ENCODE peak calls at places on chromosomes 12 and 14, in nine cellular contexts. O, T, E, F, A, B, L, C and I are unnamed samples. For H3K4me1, the result is how much of the 10 kb centered on the place peaks cover.

GRCh38 chr14:64536488-64537245 is 3.9 kb upstream of the HSPA2 start:
- DNase-seq in O (no peak), T (no peak), E (no peak), F (no peak), A (peak), B (no peak), L (no peak), C (no peak), I (no peak)

GRCh38 chr12:59149995-59150642 is 229.8 kb upstream of the LRIG3 start:
- DNase-seq in O (peak), T (peak), E (no peak), F (peak), A (peak), B (no peak), L (no peak), C (no peak), I (peak)

GRCh38 chr12:89889051-89889450 is 180.4 kb upstream of the ATP2B1 start:
- DNase-seq in O (no peak), T (peak), E (no peak), F (no peak), A (peak), B (no peak), L (no peak), C (no peak), I (no peak)

GRCh38 chr12:104748790-104749189 is 209.3 kb downstream of the SLC41A2 start:
- DNase-seq in O (no peak), T (no peak), E (no peak), F (no peak), A (no peak), B (no peak), L (no peak), C (no peak), I (no peak)

GRCh38 chr12:57983150-57983857 is 41.9 kb downstream of the ATP23 start:
- DNase-seq in O (peak), T (peak), E (peak), F (peak), A (peak), B (no peak), L (no peak), C (no peak), I (peak)

GRCh38 chr12:103571286-103571685 is 15.8 kb upstream of the STAB2 start:
- DNase-seq in O (peak), T (no peak), E (no peak), F (peak), A (no peak), B (no peak), L (peak), C (peak), I (no peak)

GRCh38 chr12:8844665-8845064 is 22.2 kb downstream of the A2ML1 start:
- DNase-seq in O (no peak), T (no peak), E (peak), F (no peak), A (no peak), B (no peak), L (peak), C (peak), I (no peak)

GRCh38 chr12:67426067-67426466 is 156.9 kb downstream of the CAND1 start:
- DNase-seq in O (no peak), T (no peak), E (peak), F (peak), A (no peak), B (no peak), L (no peak), C (peak), I (no peak)

GRCh38 chr14:99664636-99665273 is 19.3 kb upstream of the CYP46A1 start:
- DNase-seq in O (no peak), T (no peak), E (no peak), F (no peak), A (no peak), B (no peak), L (no peak), C (no peak), I (no peak)
- H3K4me1 ChIP-seq in O (under half), T (under half), E (under half), F (under half), A (under half), B (under half), L (under half), C (under half), I (under half)

DNA sequence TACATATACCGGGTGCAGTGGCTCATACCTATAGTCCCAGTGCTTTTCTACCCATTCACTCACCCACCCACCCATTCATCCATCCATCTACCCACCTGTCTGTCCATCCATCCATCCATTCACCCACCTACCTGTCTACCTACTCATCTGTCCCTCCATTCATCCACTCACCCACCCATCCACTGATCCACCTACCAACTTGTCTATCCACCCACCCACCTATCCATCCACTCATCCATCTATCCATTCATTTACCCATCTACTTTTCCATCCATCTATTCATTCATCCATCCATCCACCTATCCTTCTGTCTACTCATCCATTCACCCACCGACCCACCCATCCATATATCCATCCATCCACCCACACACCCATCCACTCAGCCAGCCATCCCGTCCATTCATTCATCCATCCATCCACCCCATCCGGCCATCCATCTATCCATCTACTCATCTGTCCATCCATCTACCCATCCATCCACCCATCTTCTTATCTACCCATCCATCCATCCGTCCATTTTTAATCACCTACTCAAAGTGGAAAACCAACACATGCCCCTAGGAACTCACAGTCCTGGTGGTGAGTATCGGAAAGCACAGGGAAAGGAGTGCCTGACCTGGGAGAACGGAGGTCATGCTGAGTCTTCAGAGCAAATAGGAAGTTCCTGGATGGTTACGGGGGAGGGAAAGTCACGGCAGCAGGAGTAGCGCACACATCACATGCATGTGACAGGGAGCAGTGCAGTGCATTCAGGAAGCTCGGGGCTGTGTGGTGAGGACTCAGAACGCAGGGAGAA is 20.0 kb downstream of the DDX51 start:
- DNase-seq in O (no peak), T (no peak), E (no peak), F (no peak), A (no peak), B (no peak), L (no peak), C (no peak), I (no peak)
- H3K4me3 ChIP-seq in O (no peak), T (no peak), E (no peak), F (no peak), A (no peak), B (no peak), L (no peak), C (no peak), I (no peak)

DNA sequence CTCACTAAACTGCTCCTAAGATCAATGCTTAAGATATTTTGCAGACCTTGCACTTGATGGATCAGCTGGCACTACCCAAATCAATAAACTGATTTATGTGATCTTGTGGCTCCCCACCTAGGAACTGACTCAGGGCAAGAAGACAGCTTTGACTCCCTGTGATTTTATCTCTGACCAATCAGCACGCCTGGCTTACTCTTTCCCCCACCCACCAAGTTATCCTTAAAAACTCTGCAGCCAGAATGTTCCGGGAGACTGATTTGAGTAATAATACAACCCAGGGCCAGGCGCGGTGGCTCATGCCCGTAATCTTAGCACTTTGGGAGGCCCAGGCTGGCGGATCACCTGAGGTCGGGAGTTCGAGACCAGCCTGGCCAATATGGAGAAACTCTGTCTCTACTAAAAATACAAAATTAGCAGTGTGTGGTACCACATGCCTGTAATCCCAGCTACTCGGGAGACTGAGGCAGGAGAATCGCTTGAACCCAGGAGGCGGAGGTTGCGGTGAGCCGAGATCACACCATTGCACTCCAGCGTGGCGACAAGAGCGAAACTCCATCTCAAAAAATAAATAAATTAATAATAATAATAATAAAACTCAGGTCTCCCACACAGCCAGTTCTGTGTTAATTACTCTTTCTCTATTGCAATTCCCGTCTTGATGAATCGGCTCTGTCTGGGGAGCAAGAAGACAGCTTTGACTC is 12.0 kb downstream of the MORN3 start:
- DNase-seq in O (no peak), T (peak), E (no peak), F (no peak), A (no peak), B (no peak), L (no peak), C (no peak), I (no peak)
- H3K27ac ChIP-seq in O (no peak), T (no peak), E (no peak), F (no peak), A (no peak), B (no peak), L (no peak), C (no peak), I (peak)

DNA sequence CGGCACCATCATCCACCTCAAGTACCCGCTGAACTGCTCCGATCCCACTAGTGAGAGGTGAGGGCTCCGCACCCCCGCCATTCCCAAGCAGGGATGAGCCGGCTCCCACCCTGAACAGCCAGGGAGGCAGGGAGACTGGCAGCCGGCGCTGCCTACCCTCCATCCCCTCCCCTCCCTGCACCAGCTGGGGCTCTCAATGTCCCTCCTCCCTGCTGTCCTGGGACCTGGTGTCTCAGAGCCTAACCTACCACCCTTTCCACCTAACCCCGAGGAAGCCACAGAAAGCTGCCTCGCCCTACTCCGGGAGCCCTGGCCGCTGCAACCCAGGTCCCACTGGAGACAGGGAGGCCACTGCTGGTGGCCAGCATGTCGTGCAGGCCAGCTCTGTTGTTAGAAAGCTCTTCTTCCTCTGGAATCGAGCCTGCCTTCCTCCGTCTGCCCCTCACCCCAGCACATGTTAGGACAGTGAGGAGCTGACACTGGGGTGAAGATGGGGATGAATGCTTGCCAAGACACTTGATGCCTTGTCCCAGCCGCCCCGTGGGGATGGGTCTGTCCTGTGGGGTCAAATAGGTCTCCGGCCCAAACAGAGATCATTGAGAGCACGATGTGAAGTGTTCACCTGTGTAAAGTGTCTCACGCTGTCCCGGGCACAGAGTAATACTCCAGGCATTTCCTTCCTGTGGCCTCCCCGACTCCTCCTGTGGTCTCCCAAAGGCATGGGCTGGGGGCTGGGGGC is 1.1 kb downstream of the PTPN6 start:
- DNase-seq in O (no peak), T (no peak), E (peak), F (no peak), A (no peak), B (no peak), L (no peak), C (peak), I (no peak)
- H3K4me1 ChIP-seq in O (under half), T (under half), E (under half), F (under half), A (under half), B (under half), L (under half), C (under half), I (half or more)